ENCODE peak calls at places on chromosomes 1 and 21, in five cellular contexts. F is mesothelial cell of epicardium, O is neuronal stem cell, Q is amniotic epithelial cell, J is progenitor cell of endocrine pancreas. L is an unnamed sample.

GRCh38 chr1:24866211-24867063 is 63.6 kb downstream of the RUNX3 start:
- DNase-seq in F (no peak), O (no peak), Q (no peak), J (no peak), L (no peak)

GRCh38 chr1:222792744-222793143 is 22.1 kb upstream of the DISP1 start:
- DNase-seq in F (no peak), O (no peak), Q (peak), J (no peak), L (peak)

GRCh38 chr21:17539323-17539722 is 26.5 kb downstream of the CXADR start:
- DNase-seq in F (no peak), O (no peak), Q (no peak), J (no peak), L (no peak)

GRCh38 chr1:32771561-32772280 is 45.4 kb downstream of the YARS1 start:
- DNase-seq in F (peak), O (no peak), Q (no peak), J (no peak), L (no peak)

GRCh38 chr1:32636793-32637561 is 13.4 kb downstream of the ZBTB8OS start:
- DNase-seq in F (no peak), O (peak), Q (no peak), J (no peak), L (no peak)

GRCh38 chr1:160095382-160096105 is 2.9 kb downstream of the IGSF8 start:
- DNase-seq in F (no peak), O (no peak), Q (no peak), J (no peak), L (no peak)

GRCh38 chr1:45493116-45493697 is 2.2 kb upstream of the TESK2 start:
- DNase-seq in F (no peak), O (no peak), Q (peak), J (no peak), L (peak)

GRCh38 chr1:192766009-192766625 is 42.7 kb upstream of the RGS2 start:
- DNase-seq in F (no peak), O (no peak), Q (peak), J (no peak), L (peak)

GRCh38 chr1:9376886-9377333 is 84.2 kb downstream of the SPSB1 start:
- DNase-seq in F (no peak), O (no peak), Q (peak), J (no peak), L (peak)

GRCh38 chr1:174153085-174153824 is 6.1 kb upstream of the RABGAP1L start:
- DNase-seq in F (no peak), O (no peak), Q (peak), J (no peak), L (peak)

GRCh38 chr1:6460349-6461236 is 5.4 kb downstream of the TNFRSF25 start:
- DNase-seq in F (no peak), O (no peak), Q (peak), J (no peak), L (no peak)

GRCh38 chr21:46110499-46111192 is 12.7 kb downstream of the COL6A2 start:
- DNase-seq in F (peak), O (no peak), Q (no peak), J (peak), L (peak)

GRCh38 chr1:154157520-154158306 is 2.8 kb upstream of the NUP210L start:
- DNase-seq in F (no peak), O (peak), Q (peak), J (no peak), L (no peak)